ENCODE peak calls at places on chromosomes 7 and 10, in five cellular contexts. H, D, N, E and S are unnamed samples.
A peak's percentile ranks its signal among the peaks of the same experiment; 100 is the strongest.

GRCh38 chr10:62732841-62733653 is 71.5 kb upstream of the ADO start:
- DNase-seq in N (no peak), H (no peak), E (no peak), D (peak; percentile 64), S (no peak)

GRCh38 chr7:2498708-2499107 is 20.9 kb upstream of the LFNG start:
- DNase-seq in E (no peak), D (no peak), H (no peak), N (no peak), S (no peak)

GRCh38 chr7:74302745-74303221 is 13.6 kb downstream of the CLIP2 start:
- DNase-seq in D (no peak), E (no peak), H (no peak), N (peak; percentile 38), S (no peak)

GRCh38 chr7:106050002-106050742 is 61.9 kb downstream of the SYPL1 start:
- DNase-seq in N (peak; percentile 32), E (no peak), H (no peak), D (no peak), S (no peak)

GRCh38 chr7:146150153-146150552 is 33.6 kb downstream of the CNTNAP2 start:
- DNase-seq in H (no peak), E (no peak), N (no peak), D (no peak), S (no peak)

GRCh38 chr10:35412900-35413491 is 76.7 kb downstream of the CCNY start:
- DNase-seq in E (no peak), H (peak; percentile 31), D (no peak), N (no peak), S (no peak)

GRCh38 chr10:124351481-124352220 is 67.1 kb downstream of the OAT start:
- DNase-seq in N (no peak), D (no peak), H (no peak), E (no peak), S (no peak)

GRCh38 chr10:42744134-42744701 is 38.4 kb upstream of the BMS1 start:
- DNase-seq in E (no peak), H (no peak), D (no peak), N (no peak), S (no peak)

GRCh38 chr7:34839645-34840044 is 181.6 kb downstream of the NPSR1 start:
- DNase-seq in D (no peak), H (no peak), E (no peak), N (no peak), S (no peak)

DNA sequence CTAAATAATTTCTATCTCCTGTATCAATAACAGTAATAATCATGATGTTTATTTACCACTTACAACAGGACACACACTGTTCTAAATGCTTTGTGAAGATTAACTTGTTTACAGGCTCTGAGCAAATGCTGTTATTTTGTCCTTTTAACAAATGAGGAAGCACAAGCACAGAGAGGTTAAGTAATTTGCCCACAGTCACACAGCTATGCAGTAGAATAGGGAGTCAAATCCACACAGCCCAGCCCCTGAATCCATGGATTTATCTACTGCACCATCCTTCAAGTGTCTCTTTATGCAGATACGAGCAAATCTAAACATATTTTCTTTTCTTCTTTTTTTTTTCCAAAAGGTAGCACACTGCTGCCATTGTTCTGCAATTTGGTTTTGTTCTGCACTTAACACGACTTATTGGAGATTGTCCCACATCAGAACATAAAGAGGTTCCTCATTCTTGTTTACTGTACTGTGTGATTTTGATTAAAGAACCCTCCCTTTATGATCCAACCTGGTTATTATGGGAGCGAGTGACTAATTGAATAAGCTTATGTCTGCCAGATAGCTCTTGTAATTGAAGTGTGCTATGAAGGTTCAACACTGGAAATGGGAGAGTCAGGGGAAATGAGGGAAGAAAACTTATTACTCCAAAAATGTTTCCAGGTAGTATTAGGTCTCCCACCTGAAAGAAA is 33.7 kb downstream of the CASP7 start:
- DNase-seq in D (no peak), E (no peak), H (no peak), N (no peak), S (no peak)
- TF ChIP-seq CTCF in D (no peak), E (no peak), H (no peak), N (no peak), S (no peak)

GRCh38 chr10:17847586-17848296 is 38.6 kb downstream of the MRC1 start:
- DNase-seq in E (no peak), D (no peak), N (no peak), H (peak; percentile 31), S (no peak)
- TF ChIP-seq CTCF in E (peak; percentile 70), D (peak; percentile 26), N (peak; percentile 68), H (peak; percentile 19), S (peak; percentile 47)

GRCh38 chr10:122510736-122511135 is 49.4 kb downstream of the HTRA1 start:
- DNase-seq in E (no peak), N (no peak), H (no peak), D (no peak), S (no peak)
- TF ChIP-seq CTCF in E (no peak), N (no peak), H (no peak), D (no peak), S (no peak)

GRCh38 chr10:69123747-69124557 is at the start of gene VPS26A:
- DNase-seq in D (peak; percentile 100), H (peak; percentile 99), N (peak; percentile 98), E (peak; percentile 98), S (peak; percentile 99)
- TF ChIP-seq CTCF in D (peak; percentile 66), H (peak; percentile 35), N (peak; percentile 58), E (no peak), S (no peak)

GRCh38 chr7:95845007-95845406 is 72.7 kb downstream of the DYNC1I1 start:
- DNase-seq in N (no peak), H (no peak), E (no peak), D (no peak), S (no peak)

GRCh38 chr7:95843286-95843685 is 70.9 kb downstream of the DYNC1I1 start:
- DNase-seq in H (peak; percentile 14), D (no peak), E (no peak), N (peak; percentile 31), S (no peak)

GRCh38 chr7:95847061-95847460 is 74.7 kb downstream of the DYNC1I1 start:
- DNase-seq in H (no peak), D (no peak), N (no peak), E (no peak), S (no peak)

DNA sequence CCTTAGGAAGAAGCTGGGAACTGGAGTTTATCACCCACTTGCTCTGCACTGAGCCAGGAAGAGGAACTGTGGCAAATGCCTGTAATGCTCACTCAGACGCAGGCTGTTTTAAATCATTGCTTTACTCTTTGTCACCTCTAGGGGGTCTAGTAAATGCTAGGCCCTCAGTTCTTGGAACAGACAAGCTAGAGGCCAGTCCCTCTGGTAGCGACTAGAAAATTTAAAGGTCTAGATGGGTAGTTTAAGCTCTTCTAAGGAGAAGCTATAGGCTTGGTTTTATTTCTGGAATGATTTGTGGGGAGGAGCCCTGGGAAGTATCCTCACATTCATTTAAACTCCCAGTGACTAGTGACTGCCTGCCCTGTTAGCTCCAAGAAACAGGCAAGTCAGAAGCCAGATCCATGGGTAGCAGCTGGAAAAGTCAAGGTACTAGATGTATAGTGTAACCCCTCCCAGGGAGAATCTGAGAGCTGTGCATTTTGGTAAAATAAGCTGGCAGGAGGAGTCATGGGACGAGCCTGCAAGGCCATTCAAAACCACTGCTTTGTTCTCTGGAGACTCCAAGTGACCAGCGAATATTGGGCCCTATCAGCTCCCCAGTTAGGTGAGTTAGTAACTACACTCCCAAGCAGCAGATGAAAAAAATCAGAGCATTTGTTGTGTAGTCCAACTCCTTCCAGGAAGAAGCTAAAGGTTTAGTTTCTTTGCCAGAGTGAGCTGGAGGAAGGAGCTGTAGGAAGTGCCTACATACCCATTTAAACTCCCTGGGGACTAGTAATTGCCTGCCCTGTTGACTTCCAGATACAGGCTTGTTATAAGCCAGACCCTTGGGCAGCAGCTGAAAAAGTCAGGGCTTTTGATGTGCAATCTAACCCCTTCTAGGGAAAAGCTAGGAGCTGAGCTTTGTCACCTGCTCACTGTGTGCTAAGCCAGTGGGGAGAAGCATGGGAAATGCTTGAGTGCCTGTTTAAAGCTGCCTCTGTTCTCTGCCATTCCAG is 68.9 kb downstream of the DYNC1I1 start:
- DNase-seq in H (no peak), N (peak; percentile 18), D (peak; percentile 40), E (no peak), S (peak; percentile 20)
- TF ChIP-seq CTCF in H (peak; percentile 19), N (peak; percentile 24), D (peak; percentile 9), E (peak; percentile 48), S (peak; percentile 47)

DNA sequence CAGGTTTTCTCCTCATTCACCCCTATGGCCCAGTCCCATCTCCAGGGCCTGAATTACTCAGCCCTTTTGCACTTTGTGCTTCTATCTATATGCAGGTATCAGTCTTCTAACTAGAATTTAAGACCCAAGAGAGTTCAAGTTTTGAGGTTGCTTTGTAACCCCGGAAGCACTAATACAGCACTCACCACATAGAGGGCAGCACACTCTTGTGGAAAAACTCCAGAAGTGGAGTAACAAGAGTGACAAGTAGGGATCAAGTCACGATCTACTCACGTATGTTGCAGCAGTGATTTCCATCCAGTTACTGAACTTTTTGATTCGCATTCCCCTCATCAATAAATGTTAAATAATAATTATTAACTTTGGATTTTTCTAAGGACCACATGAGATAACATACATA is 151.0 kb downstream of the CHCHD3 start:
- DNase-seq in E (no peak), H (peak; percentile 32), N (peak; percentile 31), D (no peak), S (no peak)
- TF ChIP-seq CTCF in E (peak; percentile 45), H (no peak), N (peak; percentile 29), D (peak; percentile 24), S (peak; percentile 21)

DNA sequence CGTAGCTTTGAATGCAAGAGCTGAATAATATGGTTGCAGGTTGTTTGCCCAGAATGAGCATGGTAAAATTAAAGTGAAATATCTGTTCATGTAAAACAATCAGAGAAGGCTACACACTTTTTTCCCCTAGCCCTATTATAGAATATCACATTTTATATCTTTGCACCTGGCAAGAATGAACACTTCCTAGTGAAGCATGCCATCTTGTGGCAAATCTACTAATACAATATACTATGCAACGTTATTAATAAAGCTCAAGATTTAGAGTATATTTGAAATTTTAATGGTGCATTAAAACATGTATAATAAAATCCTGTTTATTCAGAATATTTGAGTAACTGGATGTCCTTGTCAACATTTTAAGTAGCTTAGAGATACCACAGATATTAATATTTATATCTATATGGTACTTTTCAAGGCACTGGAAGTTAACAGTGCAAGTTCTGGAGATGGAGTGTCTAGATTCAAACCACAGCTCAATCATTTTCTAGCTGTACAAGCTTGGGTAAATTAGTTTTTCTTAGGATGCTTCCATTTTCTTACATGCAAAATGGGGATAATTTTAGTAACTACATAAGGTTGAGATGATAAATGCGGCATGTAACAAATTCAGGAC is 643.1 kb upstream of the SEMA3D start:
- DNase-seq in N (peak; percentile 27), D (no peak), E (no peak), H (no peak), S (no peak)
- TF ChIP-seq CTCF in N (peak; percentile 78), D (peak; percentile 3), E (peak; percentile 75), H (no peak), S (no peak)

GRCh38 chr7:118288098-118288497 is 63.6 kb downstream of the ANKRD7 start:
- DNase-seq in E (no peak), N (no peak), H (peak; percentile 10), D (no peak), S (no peak)
- TF ChIP-seq CTCF in E (no peak), N (no peak), H (no peak), D (no peak), S (no peak)

GRCh38 chr10:94225589-94225988 is 137.2 kb downstream of the NOC3L start:
- DNase-seq in N (peak; percentile 45), E (no peak), H (peak; percentile 4), D (no peak), S (no peak)
- TF ChIP-seq CTCF in N (peak; percentile 49), E (no peak), H (no peak), D (no peak), S (no peak)

GRCh38 chr7:158495256-158495655 is 92.4 kb downstream of the PTPRN2 start:
- DNase-seq in H (no peak), D (no peak), N (no peak), E (no peak), S (no peak)
- TF ChIP-seq CTCF in H (no peak), D (no peak), N (no peak), E (no peak), S (no peak)